ENCODE peak calls at places on chromosomes 13 and 19, in five cellular contexts. M is HepG2, U is K562, F is GM12878, E is GM23338. A is an unnamed sample.

GRCh38 chr19:5395996-5396939 is 55.7 kb upstream of the PTPRS start:
- DNase-seq in M (no peak), F (no peak), U (no peak), E (peak), A (no peak)

GRCh38 chr13:99721606-99722384 is 220.5 kb downstream of the TM9SF2 start:
- DNase-seq in F (no peak), U (no peak), E (no peak), M (no peak), A (no peak)

GRCh38 chr19:16572332-16573211 is at the start of gene SLC35E1:
- DNase-seq in U (peak), E (peak), M (peak), F (peak), A (peak)

GRCh38 chr19:28313633-28314032 is 899.3 kb downstream of the UQCRFS1 start:
- DNase-seq in M (no peak), U (no peak), F (no peak), E (no peak), A (no peak)

GRCh38 chr13:105202384-105202783 is 1333.1 kb downstream of the EFNB2 start:
- DNase-seq in M (no peak), F (no peak), U (no peak), E (peak), A (no peak)

GRCh38 chr19:53881482-53882390 is at the start of gene PRKCG:
- DNase-seq in E (peak), M (peak), F (no peak), U (peak), A (peak)

GRCh38 chr13:64934569-64935362 is 2295.4 kb downstream of the PCDH9 start:
- DNase-seq in E (no peak), M (no peak), U (no peak), F (no peak), A (no peak)

GRCh38 chr13:92390217-92390616 is 836.4 kb upstream of the GPC6 start:
- DNase-seq in F (no peak), E (no peak), U (no peak), M (no peak), A (no peak)

GRCh38 chr19:31263317-31263716 is 85.9 kb downstream of the TSHZ3 start:
- DNase-seq in M (no peak), F (no peak), E (no peak), U (no peak), A (no peak)

DNA sequence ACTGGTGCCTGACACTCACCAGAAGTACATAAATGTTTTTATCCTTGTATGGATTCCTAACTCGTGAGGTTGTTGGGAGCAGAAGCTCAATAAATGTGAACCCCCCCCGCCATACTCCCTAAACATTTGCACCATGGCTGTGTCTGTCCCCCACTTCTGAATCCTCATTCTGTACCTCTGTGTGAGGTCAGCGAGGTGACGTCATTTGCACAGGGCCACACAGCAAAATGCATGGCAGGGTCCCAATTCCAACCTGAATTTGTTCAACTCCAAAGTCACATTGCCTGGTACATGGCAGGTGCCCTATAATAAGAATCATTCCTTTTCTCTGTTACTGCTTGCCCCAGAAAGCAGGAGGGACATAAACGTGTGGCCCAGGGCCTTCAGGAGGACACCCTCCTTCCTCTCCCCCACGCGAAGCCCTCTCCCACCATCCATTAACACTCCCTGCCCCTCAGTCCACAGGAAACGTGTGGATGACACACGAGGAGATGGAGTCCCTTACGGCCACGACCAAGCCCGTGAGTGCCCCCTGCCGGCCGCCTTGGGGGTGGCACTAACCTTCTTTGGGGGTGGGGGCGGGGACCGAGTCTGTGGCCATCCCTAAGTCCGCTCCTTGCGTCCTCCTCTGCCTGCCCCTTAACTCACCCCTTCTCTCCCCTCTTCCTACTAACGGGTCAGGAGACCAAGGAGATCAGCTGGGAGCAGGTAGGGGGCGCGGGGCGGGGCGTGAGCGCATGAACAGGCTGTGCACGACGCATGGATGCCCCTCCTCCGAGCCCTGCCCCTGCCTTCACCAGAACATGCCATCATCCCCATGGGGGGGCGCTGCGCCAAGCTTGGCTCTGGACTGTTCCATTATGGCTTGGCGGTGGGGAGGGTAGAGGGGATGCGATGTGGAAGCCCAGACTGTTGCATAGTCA is 9.4 kb downstream of the HRC start:
- DNase-seq in M (peak), E (peak), F (peak), U (peak), A (peak)
- TF ChIP-seq JUNB in M (no peak), E (no peak), F (no peak), U (peak), A (no peak)

GRCh38 chr19:13843104-13843921 is 33.6 kb upstream of the NANOS3 start:
- DNase-seq in M (no peak), U (no peak), F (no peak), E (peak), A (no peak)
- TF ChIP-seq JUNB in M (no peak), U (no peak), F (no peak), E (no peak), A (no peak)

GRCh38 chr13:36920612-36921185 is 661 bp upstream of the SMAD9 start:
- DNase-seq in M (no peak), E (peak), U (no peak), F (no peak), A (no peak)

GRCh38 chr13:36919206-36919832 is 719 bp downstream of the SMAD9 start:
- DNase-seq in E (peak), U (peak), F (no peak), M (peak), A (no peak)

GRCh38 chr13:36918246-36919060 is 1.6 kb downstream of the SMAD9 start:
- DNase-seq in M (no peak), F (no peak), U (no peak), E (peak), A (no peak)

GRCh38 chr13:36921902-36922301 is 1.9 kb upstream of the SMAD9 start:
- DNase-seq in F (no peak), M (no peak), E (no peak), U (no peak), A (no peak)

DNA sequence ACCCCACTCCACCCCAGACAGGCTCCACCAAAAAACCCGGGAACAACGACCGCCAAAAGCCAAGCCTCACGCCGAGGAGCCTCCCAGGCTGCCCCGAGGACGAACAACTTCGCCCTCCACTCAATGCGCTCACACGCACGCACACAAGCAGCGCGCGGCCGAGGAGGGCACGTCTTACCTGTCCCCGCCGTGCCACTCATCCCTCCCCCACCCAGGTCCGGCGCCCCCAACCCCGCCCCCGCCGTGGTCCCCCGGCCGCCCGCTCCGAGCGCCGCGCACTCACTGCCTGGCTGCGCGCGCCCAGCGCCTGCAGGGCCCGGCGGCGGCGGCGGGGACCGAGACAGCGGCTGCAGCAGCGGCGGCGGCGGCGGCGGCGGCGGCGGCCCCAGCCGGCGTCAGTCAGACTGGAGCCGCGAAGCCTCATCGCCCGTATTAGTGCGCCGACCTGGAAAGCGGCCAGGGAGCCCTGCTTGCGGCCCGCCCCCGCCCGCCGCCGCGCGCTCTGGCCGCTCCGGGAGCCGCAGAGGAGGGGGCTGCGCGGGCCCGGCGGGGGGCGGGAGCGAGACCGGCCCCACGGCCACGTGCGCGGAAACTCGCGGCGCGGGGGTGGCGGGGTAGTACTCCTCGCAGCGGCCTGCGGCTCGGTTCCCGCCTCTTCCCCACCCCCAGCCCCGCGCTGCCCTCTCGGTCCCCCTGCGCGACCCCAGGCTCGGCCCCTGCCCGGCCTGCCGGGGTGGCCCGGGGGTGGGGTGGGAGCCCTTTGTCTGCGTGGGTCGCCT is at the start of gene SMAD9:
- DNase-seq in F (no peak), E (peak), U (peak), M (peak), A (peak)
- TF ChIP-seq JUNB in F (no peak), E (no peak), U (no peak), M (no peak), A (no peak)

DNA sequence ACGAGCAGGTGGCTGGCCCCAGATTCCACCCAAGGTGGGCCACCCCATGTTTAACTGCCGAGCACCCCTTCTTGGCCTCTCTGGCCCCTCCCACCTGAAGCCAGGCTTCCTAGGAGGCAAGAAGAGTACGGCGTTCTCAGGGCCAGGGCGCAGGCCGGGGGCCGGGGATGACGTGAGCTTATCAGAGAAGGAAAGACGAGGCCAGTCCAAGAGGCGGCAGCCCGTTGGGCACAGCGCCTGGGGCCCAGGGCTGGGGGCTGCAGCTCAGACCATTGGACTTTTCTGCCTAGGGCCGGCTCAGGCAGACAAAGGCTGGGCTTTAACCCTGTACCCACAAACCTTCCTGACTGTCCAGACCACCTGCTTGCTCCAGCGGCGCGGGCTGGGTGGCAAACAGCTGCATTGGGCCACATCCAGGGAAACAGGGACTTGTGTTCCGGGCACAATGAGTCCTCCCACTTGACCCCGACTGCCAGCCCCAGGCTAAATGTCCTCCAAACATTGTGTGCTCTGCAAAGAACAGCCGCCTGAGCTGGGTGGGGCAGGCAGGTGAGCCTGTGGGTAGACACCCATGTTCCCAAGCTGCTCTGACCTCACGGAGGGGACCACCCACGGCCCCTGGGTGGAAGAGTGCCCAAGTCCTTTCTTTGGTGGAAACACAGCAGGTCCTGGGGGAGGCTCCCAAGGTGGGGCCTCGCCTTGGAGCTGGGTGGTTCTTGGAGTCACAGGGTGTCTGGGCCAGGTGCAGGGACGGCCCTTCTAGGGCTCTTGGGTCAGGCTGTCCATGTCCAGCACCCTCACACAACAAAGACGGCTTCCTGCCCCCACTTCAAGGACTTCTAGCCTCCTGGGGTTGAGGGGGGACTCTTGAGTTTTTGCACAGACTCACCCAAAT is 21.9 kb downstream of the COMP start:
- DNase-seq in F (no peak), E (no peak), M (no peak), U (no peak), A (no peak)
- TF ChIP-seq JUNB in F (no peak), E (no peak), M (no peak), U (no peak), A (no peak)

GRCh38 chr19:39135701-39136100 is 10.1 kb downstream of the PAK4 start:
- DNase-seq in M (no peak), F (no peak), E (no peak), U (no peak), A (no peak)

GRCh38 chr19:39138221-39139211 is 12.9 kb downstream of the PAK4 start:
- DNase-seq in M (no peak), E (no peak), U (no peak), F (no peak), A (no peak)

GRCh38 chr19:39133431-39134270 is 8.1 kb downstream of the PAK4 start:
- DNase-seq in U (no peak), E (peak), F (no peak), M (no peak), A (no peak)

GRCh38 chr19:39137131-39137530 is 11.5 kb downstream of the PAK4 start:
- DNase-seq in M (no peak), U (no peak), E (no peak), F (no peak), A (no peak)

GRCh38 chr19:39136225-39136940 is 10.8 kb downstream of the PAK4 start:
- DNase-seq in M (no peak), F (no peak), U (no peak), E (no peak), A (no peak)
- TF ChIP-seq JUNB in M (no peak), F (no peak), U (no peak), E (no peak), A (no peak)

GRCh38 chr13:36850790-36851438 is 31.9 kb downstream of the RFXAP start:
- DNase-seq in F (no peak), E (peak), U (no peak), M (peak), A (no peak)
- TF ChIP-seq JUNB in F (no peak), E (no peak), U (no peak), M (no peak), A (no peak)

GRCh38 chr13:93698016-93698613 is 471.5 kb downstream of the GPC6 start:
- DNase-seq in F (no peak), M (no peak), U (no peak), E (no peak), A (no peak)
- TF ChIP-seq JUNB in F (no peak), M (no peak), U (no peak), E (no peak), A (no peak)

A was measured in A549.